ENCODE peak calls at places on chromosomes 7 and 10, in five cellular contexts. L is IMR-90, O is activated T-cell treated with anti-CD3 and anti-CD28 coated beads for 1 hour, K is AG20443, N is kidney epithelial cell. U is an unnamed sample.

GRCh38 chr10:88154596-88155250 is 291.3 kb downstream of the PTEN start:
- DNase-seq in L (peak; percentile 75), O (no peak), K (no peak), N (no peak), U (no peak)

GRCh38 chr7:2028733-2029132 is 204.0 kb downstream of the MAD1L1 start:
- DNase-seq in L (no peak), O (no peak), K (no peak), N (no peak), U (no peak)

GRCh38 chr7:28083159-28083997 is 97.2 kb downstream of the JAZF1 start:
- DNase-seq in L (peak; percentile 43), O (no peak), K (peak; percentile 72), N (no peak), U (no peak)

GRCh38 chr7:157521752-157522151 is 184.9 kb downstream of the DNAJB6 start:
- DNase-seq in L (no peak), O (no peak), K (no peak), N (no peak), U (no peak)

GRCh38 chr7:22663721-22664120 is 63.3 kb upstream of the IL6 start:
- DNase-seq in L (no peak), O (no peak), K (no peak), N (no peak), U (no peak)

GRCh38 chr10:97849101-97849490 is 547 bp upstream of the GOLGA7B start:
- DNase-seq in L (no peak), O (no peak), K (no peak), N (no peak), U (no peak)

GRCh38 chr7:44071726-44072363 is 6.5 kb upstream of the PGAM2 start:
- DNase-seq in L (no peak), O (no peak), K (no peak), N (no peak), U (no peak)

GRCh38 chr10:106978746-106979145 is 185.8 kb downstream of the SORCS1 start:
- DNase-seq in L (no peak), O (no peak), K (no peak), N (no peak), U (no peak)

GRCh38 chr10:126430512-126430911 is 42.2 kb upstream of the ADAM12 start:
- DNase-seq in L (no peak), O (no peak), K (no peak), N (no peak), U (no peak)

GRCh38 chr10:3417096-3417495 is 244.5 kb upstream of the PITRM1 start:
- DNase-seq in L (no peak), O (no peak), K (no peak), N (no peak), U (no peak)

U was measured in lung microvascular endothelial cell.